ENCODE peak calls at places on chromosomes 12 and 14, in eight cellular contexts. N, Z, J, B, V, E, R and I are unnamed samples.

GRCh38 chr14:62956413-62956812 is 88.8 kb downstream of the KCNH5 start:
- DNase-seq in N (no peak), J (no peak), V (no peak), B (no peak), Z (no peak), E (no peak), R (no peak), I (no peak)

GRCh38 chr12:75315518-75315917 is 14.6 kb downstream of the CAPS2 start:
- DNase-seq in V (peak; percentile 71), B (no peak), J (no peak), Z (no peak), N (no peak), E (no peak), R (peak; percentile 2), I (no peak)

GRCh38 chr12:57759360-57759980 is 4.6 kb downstream of the MARCHF9 start:
- DNase-seq in N (no peak), R (no peak), E (no peak), Z (peak; percentile 68), J (no peak), V (no peak), B (no peak), I (no peak)

GRCh38 chr14:68084256-68084655 is 264.7 kb downstream of the RAD51B start:
- DNase-seq in B (peak; percentile 51), J (no peak), Z (no peak), V (peak; percentile 16), R (no peak), N (no peak), E (no peak), I (no peak)

GRCh38 chr14:103142031-103142430 is 18.8 kb downstream of the TNFAIP2 start:
- DNase-seq in N (no peak), J (no peak), B (no peak), R (no peak), V (no peak), Z (peak; percentile 63), E (no peak), I (no peak)

GRCh38 chr14:53842938-53843337 is 113.7 kb downstream of the BMP4 start:
- DNase-seq in B (no peak), Z (no peak), E (no peak), N (no peak), V (peak; percentile 86), R (no peak), J (no peak), I (no peak)

GRCh38 chr14:30656190-30656632 is 34.1 kb downstream of the SCFD1 start:
- DNase-seq in V (peak; percentile 27), J (no peak), Z (peak; percentile 60), E (no peak), N (no peak), R (no peak), B (peak; percentile 52), I (no peak)

GRCh38 chr12:32536000-32536345 is 136.6 kb downstream of the FGD4 start:
- DNase-seq in V (no peak), E (no peak), J (no peak), N (no peak), Z (no peak), B (no peak), R (no peak), I (no peak)

GRCh38 chr14:79443602-79444001 is 767.7 kb downstream of the DIO2 start:
- DNase-seq in B (no peak), R (no peak), V (no peak), J (no peak), Z (no peak), E (no peak), N (no peak), I (no peak)

GRCh38 chr12:55142896-55143870 is 17.0 kb downstream of the OR9K2 start:
- DNase-seq in J (no peak), R (peak; percentile 16), N (no peak), Z (peak; percentile 76), V (peak; percentile 51), B (peak; percentile 70), E (no peak), I (no peak)

GRCh38 chr12:19130224-19131019 is 889 bp downstream of the PLEKHA5 start:
- DNase-seq in V (no peak), J (peak; percentile 64), E (no peak), N (no peak), B (peak; percentile 47), R (no peak), Z (no peak), I (no peak)

GRCh38 chr12:93137656-93138612 is 208.8 kb upstream of the EEA1 start:
- DNase-seq in J (no peak), N (peak; percentile 79), R (peak; percentile 70), Z (no peak), B (no peak), V (peak; percentile 73), E (no peak), I (no peak)

GRCh38 chr12:12803186-12803585 is 10.0 kb upstream of the DDX47 start:
- DNase-seq in V (peak; percentile 81), J (no peak), N (peak; percentile 83), Z (peak; percentile 14), E (peak; percentile 38), R (peak; percentile 95), B (no peak), I (no peak)

GRCh38 chr12:84757978-84758377 is 154.6 kb downstream of the SLC6A15 start:
- DNase-seq in J (no peak), B (no peak), V (peak; percentile 54), N (no peak), R (no peak), Z (no peak), E (no peak), I (no peak)

GRCh38 chr12:84760091-84760490 is 152.5 kb downstream of the SLC6A15 start:
- DNase-seq in V (no peak), R (no peak), J (no peak), B (no peak), N (no peak), Z (no peak), E (no peak), I (no peak)

GRCh38 chr12:84756961-84757360 is 155.6 kb downstream of the SLC6A15 start:
- DNase-seq in Z (no peak), V (peak; percentile 83), N (no peak), B (no peak), J (no peak), E (no peak), R (no peak), I (no peak)
- TF ChIP-seq CTCF in Z (no peak), V (no peak), N (no peak), B (no peak), J (no peak), E (no peak), R (no peak), I (no peak)

DNA sequence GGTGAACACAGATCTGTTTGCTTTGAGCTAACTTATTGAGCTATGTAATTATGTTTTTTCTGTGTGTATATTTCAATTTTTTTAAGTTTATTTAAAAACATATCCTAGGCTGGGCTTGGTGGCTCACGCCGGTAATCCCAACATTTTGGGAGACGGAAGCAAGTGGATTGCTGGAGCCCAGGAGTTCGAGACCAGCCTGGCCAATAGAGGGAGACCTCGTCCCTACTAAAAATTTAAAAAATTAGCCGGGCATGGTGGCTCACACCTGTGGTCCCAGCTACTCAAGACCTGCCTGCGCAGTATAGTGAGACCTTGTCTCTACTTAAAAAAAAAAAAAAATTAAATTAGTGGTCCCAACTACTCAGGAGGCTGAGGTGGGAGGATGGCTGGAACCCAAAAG is 16.2 kb upstream of the RNASE1 start:
- DNase-seq in V (no peak), E (no peak), R (no peak), J (no peak), B (no peak), Z (no peak), N (no peak), I (no peak)
- TF ChIP-seq CTCF in V (peak; percentile 65), E (no peak), R (no peak), J (no peak), B (no peak), Z (peak; percentile 54), N (no peak), I (no peak)

GRCh38 chr14:99586761-99587462 is 17.1 kb downstream of the CCDC85C start:
- DNase-seq in R (no peak), E (no peak), Z (no peak), N (no peak), J (no peak), V (no peak), B (no peak), I (no peak)

GRCh38 chr14:99589031-99589441 is 15.0 kb downstream of the CCDC85C start:
- DNase-seq in J (no peak), Z (no peak), E (no peak), B (no peak), V (no peak), R (no peak), N (no peak), I (no peak)

GRCh38 chr14:99589651-99590530 is 14.1 kb downstream of the CCDC85C start:
- DNase-seq in V (no peak), E (no peak), Z (no peak), J (no peak), N (peak; percentile 62), B (no peak), R (no peak), I (no peak)

GRCh38 chr14:99586054-99586760 is 17.8 kb downstream of the CCDC85C start:
- DNase-seq in J (no peak), R (no peak), V (no peak), E (no peak), B (no peak), Z (no peak), N (no peak), I (no peak)

DNA sequence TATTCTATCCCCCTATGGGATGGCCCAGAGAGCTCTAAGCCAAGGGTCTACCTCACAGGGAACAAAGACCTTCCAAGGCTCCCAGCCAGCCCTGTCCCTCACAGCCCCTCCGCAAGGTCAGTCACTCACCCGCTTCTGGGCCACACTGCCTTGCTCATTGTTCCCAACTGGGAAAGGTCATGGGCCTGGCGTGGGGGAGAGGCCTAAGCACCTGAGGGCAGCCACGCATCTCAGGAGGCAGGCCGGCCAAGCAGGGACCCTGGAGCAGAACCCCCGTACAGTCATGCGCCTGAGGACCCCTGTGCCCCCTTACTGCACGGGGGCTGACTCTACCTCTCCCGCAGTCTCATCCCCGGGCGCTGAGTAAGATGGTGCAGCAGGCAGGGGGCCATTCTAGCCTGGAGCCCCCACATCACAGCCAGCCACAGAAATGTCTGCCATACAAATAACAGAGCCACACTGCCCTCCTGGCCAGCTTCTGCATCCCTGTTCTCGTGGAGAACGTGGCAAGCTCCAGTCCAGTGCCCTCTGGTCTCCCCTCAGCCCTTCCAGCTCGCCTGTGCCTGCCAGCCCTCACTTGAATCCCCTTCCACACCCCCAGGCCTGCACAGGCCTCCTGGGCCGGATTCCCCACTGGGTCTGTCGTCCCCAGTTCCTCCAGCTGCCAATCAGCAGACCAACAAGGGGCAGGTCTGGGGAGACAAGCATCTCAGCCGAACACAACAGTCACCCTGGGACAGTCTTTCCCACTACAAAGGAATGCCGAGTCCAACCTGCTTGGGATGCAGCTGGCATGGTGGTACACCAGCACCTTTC is 16.3 kb downstream of the CCDC85C start:
- DNase-seq in V (no peak), N (no peak), J (no peak), Z (no peak), B (no peak), E (no peak), R (no peak), I (no peak)
- TF ChIP-seq CTCF in V (no peak), N (no peak), J (no peak), Z (no peak), B (no peak), E (no peak), R (no peak), I (no peak)

DNA sequence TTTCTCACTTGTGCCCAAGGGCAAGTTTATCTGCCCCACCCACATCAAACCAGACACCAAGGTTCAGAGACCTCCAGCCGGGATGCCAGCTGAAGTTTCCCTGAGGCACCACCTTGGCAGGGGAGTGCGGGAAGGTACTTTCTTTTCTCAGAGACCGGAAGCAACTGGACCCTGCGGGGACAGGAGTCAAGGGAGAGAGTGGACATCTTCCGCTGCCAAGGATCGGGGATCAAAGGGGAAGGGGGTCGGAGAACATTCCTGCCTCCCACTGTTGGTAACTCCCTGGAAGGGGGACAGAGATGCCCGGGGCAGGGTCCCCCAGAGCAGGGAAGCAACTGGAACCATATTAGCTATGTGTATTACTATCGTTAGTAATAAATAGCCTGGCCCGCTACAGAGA is 161.8 kb downstream of the DICER1 start:
- DNase-seq in V (no peak), J (no peak), N (no peak), B (no peak), R (no peak), Z (no peak), E (no peak), I (no peak)
- TF ChIP-seq CTCF in V (no peak), J (no peak), N (no peak), B (no peak), R (no peak), Z (no peak), E (no peak), I (no peak)